ENCODE peak calls at places on chromosome 12, in six cellular contexts. One of them, this sample, is unnamed.

GRCh38 chr12:71958457-71958856 is 19.8 kb downstream of the TPH2 start:
- DNase-seq in MM.1S: no peak
- DNase-seq in erythroblast: no peak
- DNase-seq in AG09319: no peak
- DNase-seq in stimulated activated CD4-positive, alpha-beta T cell treated with anti-CD3 and anti-CD28 coated beads, Interleukin-1b, Interleukin-23, amount 100 ng/mL, for 24 hours: no peak
- DNase-seq in NCI-H1436: no peak
- DNase-seq in this sample: no peak

GRCh38 chr12:84408936-84409335 is 503.7 kb downstream of the SLC6A15 start:
- DNase-seq in MM.1S: no peak
- DNase-seq in erythroblast: no peak
- DNase-seq in AG09319: no peak
- DNase-seq in stimulated activated CD4-positive, alpha-beta T cell treated with anti-CD3 and anti-CD28 coated beads, Interleukin-1b, Interleukin-23, amount 100 ng/mL, for 24 hours: no peak
- DNase-seq in NCI-H1436: no peak
- DNase-seq in this sample: no peak

GRCh38 chr12:74722709-74723108 is 185.1 kb downstream of the ATXN7L3B start:
- DNase-seq in MM.1S: no peak
- DNase-seq in erythroblast: no peak
- DNase-seq in AG09319: no peak
- DNase-seq in stimulated activated CD4-positive, alpha-beta T cell treated with anti-CD3 and anti-CD28 coated beads, Interleukin-1b, Interleukin-23, amount 100 ng/mL, for 24 hours: no peak
- DNase-seq in NCI-H1436: no peak
- DNase-seq in this sample: no peak

GRCh38 chr12:129903956-129904769 is at the start of gene TMEM132D:
- DNase-seq in MM.1S: no peak
- DNase-seq in erythroblast: no peak
- DNase-seq in AG09319: no peak
- DNase-seq in stimulated activated CD4-positive, alpha-beta T cell treated with anti-CD3 and anti-CD28 coated beads, Interleukin-1b, Interleukin-23, amount 100 ng/mL, for 24 hours: no peak
- DNase-seq in NCI-H1436: no peak
- DNase-seq in this sample: peak

GRCh38 chr12:3999904-4000303 is 126.7 kb upstream of the PARP11 start:
- DNase-seq in MM.1S: no peak
- DNase-seq in erythroblast: no peak
- DNase-seq in AG09319: no peak
- DNase-seq in stimulated activated CD4-positive, alpha-beta T cell treated with anti-CD3 and anti-CD28 coated beads, Interleukin-1b, Interleukin-23, amount 100 ng/mL, for 24 hours: no peak
- DNase-seq in NCI-H1436: no peak
- DNase-seq in this sample: no peak

GRCh38 chr12:131067993-131068942 is 114.6 kb downstream of the ADGRD1 start:
- DNase-seq in MM.1S: no peak
- DNase-seq in erythroblast: no peak
- DNase-seq in AG09319: no peak
- DNase-seq in stimulated activated CD4-positive, alpha-beta T cell treated with anti-CD3 and anti-CD28 coated beads, Interleukin-1b, Interleukin-23, amount 100 ng/mL, for 24 hours: no peak
- DNase-seq in NCI-H1436: no peak
- DNase-seq in this sample: no peak

GRCh38 chr12:68207276-68207675 is 18.3 kb downstream of the IL26 start:
- DNase-seq in MM.1S: no peak
- DNase-seq in erythroblast: no peak
- DNase-seq in AG09319: no peak
- DNase-seq in stimulated activated CD4-positive, alpha-beta T cell treated with anti-CD3 and anti-CD28 coated beads, Interleukin-1b, Interleukin-23, amount 100 ng/mL, for 24 hours: no peak
- DNase-seq in NCI-H1436: peak
- DNase-seq in this sample: no peak

GRCh38 chr12:43349863-43350262 is 202.1 kb downstream of the ADAMTS20 start:
- DNase-seq in MM.1S: no peak
- DNase-seq in erythroblast: no peak
- DNase-seq in AG09319: no peak
- DNase-seq in stimulated activated CD4-positive, alpha-beta T cell treated with anti-CD3 and anti-CD28 coated beads, Interleukin-1b, Interleukin-23, amount 100 ng/mL, for 24 hours: no peak
- DNase-seq in NCI-H1436: no peak
- DNase-seq in this sample: no peak

GRCh38 chr12:123106640-123107359 is 44.1 kb downstream of the PITPNM2 start:
- DNase-seq in MM.1S: peak
- DNase-seq in erythroblast: no peak
- DNase-seq in AG09319: no peak
- DNase-seq in stimulated activated CD4-positive, alpha-beta T cell treated with anti-CD3 and anti-CD28 coated beads, Interleukin-1b, Interleukin-23, amount 100 ng/mL, for 24 hours: no peak
- DNase-seq in NCI-H1436: no peak
- DNase-seq in this sample: no peak

GRCh38 chr12:89343127-89343526 is 9.2 kb downstream of the DUSP6 start:
- DNase-seq in MM.1S: no peak
- DNase-seq in erythroblast: no peak
- DNase-seq in AG09319: no peak
- DNase-seq in stimulated activated CD4-positive, alpha-beta T cell treated with anti-CD3 and anti-CD28 coated beads, Interleukin-1b, Interleukin-23, amount 100 ng/mL, for 24 hours: no peak
- DNase-seq in NCI-H1436: no peak
- DNase-seq in this sample: no peak

GRCh38 chr12:45379261-45379660 is 163.4 kb downstream of the ANO6 start:
- DNase-seq in MM.1S: no peak
- DNase-seq in erythroblast: peak
- DNase-seq in AG09319: no peak
- DNase-seq in stimulated activated CD4-positive, alpha-beta T cell treated with anti-CD3 and anti-CD28 coated beads, Interleukin-1b, Interleukin-23, amount 100 ng/mL, for 24 hours: no peak
- DNase-seq in NCI-H1436: no peak
- DNase-seq in this sample: no peak

GRCh38 chr12:128871516-128871892 is 18.2 kb downstream of the GLT1D1 start:
- DNase-seq in MM.1S: no peak
- DNase-seq in erythroblast: no peak
- DNase-seq in AG09319: no peak
- DNase-seq in stimulated activated CD4-positive, alpha-beta T cell treated with anti-CD3 and anti-CD28 coated beads, Interleukin-1b, Interleukin-23, amount 100 ng/mL, for 24 hours: no peak
- DNase-seq in NCI-H1436: no peak
- DNase-seq in this sample: no peak

GRCh38 chr12:111767362-111768158 is 827 bp downstream of the ALDH2 start:
- DNase-seq in MM.1S: no peak
- DNase-seq in erythroblast: no peak
- DNase-seq in AG09319: no peak
- DNase-seq in stimulated activated CD4-positive, alpha-beta T cell treated with anti-CD3 and anti-CD28 coated beads, Interleukin-1b, Interleukin-23, amount 100 ng/mL, for 24 hours: no peak
- DNase-seq in NCI-H1436: no peak
- DNase-seq in this sample: peak

GRCh38 chr12:109934026-109934425 is 34.0 kb downstream of the TCHP start:
- DNase-seq in MM.1S: no peak
- DNase-seq in erythroblast: peak
- DNase-seq in AG09319: no peak
- DNase-seq in stimulated activated CD4-positive, alpha-beta T cell treated with anti-CD3 and anti-CD28 coated beads, Interleukin-1b, Interleukin-23, amount 100 ng/mL, for 24 hours: no peak
- DNase-seq in NCI-H1436: no peak
- DNase-seq in this sample: no peak

GRCh38 chr12:77751939-77752338 is 78.8 kb upstream of the NAV3 start:
- DNase-seq in MM.1S: no peak
- DNase-seq in erythroblast: no peak
- DNase-seq in AG09319: peak
- DNase-seq in stimulated activated CD4-positive, alpha-beta T cell treated with anti-CD3 and anti-CD28 coated beads, Interleukin-1b, Interleukin-23, amount 100 ng/mL, for 24 hours: no peak
- DNase-seq in NCI-H1436: no peak
- DNase-seq in this sample: no peak

GRCh38 chr12:3554547-3555115 is 63.6 kb downstream of the PRMT8 start:
- DNase-seq in MM.1S: no peak
- DNase-seq in erythroblast: no peak
- DNase-seq in AG09319: no peak
- DNase-seq in stimulated activated CD4-positive, alpha-beta T cell treated with anti-CD3 and anti-CD28 coated beads, Interleukin-1b, Interleukin-23, amount 100 ng/mL, for 24 hours: no peak
- DNase-seq in NCI-H1436: no peak
- DNase-seq in this sample: no peak

GRCh38 chr12:1466481-1467260 is 127.7 kb downstream of the FBXL14 start:
- DNase-seq in MM.1S: no peak
- DNase-seq in erythroblast: no peak
- DNase-seq in AG09319: no peak
- DNase-seq in stimulated activated CD4-positive, alpha-beta T cell treated with anti-CD3 and anti-CD28 coated beads, Interleukin-1b, Interleukin-23, amount 100 ng/mL, for 24 hours: no peak
- DNase-seq in NCI-H1436: no peak
- DNase-seq in this sample: no peak

GRCh38 chr12:7090222-7090998 is 1.8 kb downstream of the C1R start:
- DNase-seq in MM.1S: no peak
- DNase-seq in erythroblast: no peak
- DNase-seq in AG09319: no peak
- DNase-seq in stimulated activated CD4-positive, alpha-beta T cell treated with anti-CD3 and anti-CD28 coated beads, Interleukin-1b, Interleukin-23, amount 100 ng/mL, for 24 hours: no peak
- DNase-seq in NCI-H1436: no peak
- DNase-seq in this sample: no peak

GRCh38 chr12:120984351-120984898 is 6.1 kb downstream of the HNF1A start:
- DNase-seq in MM.1S: no peak
- DNase-seq in erythroblast: peak
- DNase-seq in AG09319: no peak
- DNase-seq in stimulated activated CD4-positive, alpha-beta T cell treated with anti-CD3 and anti-CD28 coated beads, Interleukin-1b, Interleukin-23, amount 100 ng/mL, for 24 hours: no peak
- DNase-seq in NCI-H1436: no peak
- DNase-seq in this sample: peak

GRCh38 chr12:116303929-116304328 is 26.4 kb upstream of the MED13L start:
- DNase-seq in MM.1S: no peak
- DNase-seq in erythroblast: no peak
- DNase-seq in AG09319: no peak
- DNase-seq in stimulated activated CD4-positive, alpha-beta T cell treated with anti-CD3 and anti-CD28 coated beads, Interleukin-1b, Interleukin-23, amount 100 ng/mL, for 24 hours: no peak
- DNase-seq in NCI-H1436: no peak
- DNase-seq in this sample: no peak

GRCh38 chr12:55499231-55499630 is 7.1 kb downstream of the OR6C68 start:
- DNase-seq in MM.1S: no peak
- DNase-seq in erythroblast: no peak
- DNase-seq in AG09319: no peak
- DNase-seq in stimulated activated CD4-positive, alpha-beta T cell treated with anti-CD3 and anti-CD28 coated beads, Interleukin-1b, Interleukin-23, amount 100 ng/mL, for 24 hours: no peak
- DNase-seq in NCI-H1436: no peak
- DNase-seq in this sample: no peak

GRCh38 chr12:118065380-118065779 is 4.4 kb upstream of the WSB2 start:
- DNase-seq in MM.1S: no peak
- DNase-seq in erythroblast: peak
- DNase-seq in AG09319: no peak
- DNase-seq in stimulated activated CD4-positive, alpha-beta T cell treated with anti-CD3 and anti-CD28 coated beads, Interleukin-1b, Interleukin-23, amount 100 ng/mL, for 24 hours: no peak
- DNase-seq in NCI-H1436: no peak
- DNase-seq in this sample: no peak

GRCh38 chr12:81800298-81801148 is 41.4 kb upstream of the PPFIA2 start:
- DNase-seq in MM.1S: no peak
- DNase-seq in erythroblast: no peak
- DNase-seq in AG09319: no peak
- DNase-seq in stimulated activated CD4-positive, alpha-beta T cell treated with anti-CD3 and anti-CD28 coated beads, Interleukin-1b, Interleukin-23, amount 100 ng/mL, for 24 hours: no peak
- DNase-seq in NCI-H1436: no peak
- DNase-seq in this sample: no peak

GRCh38 chr12:130696377-130696776 is 19.7 kb downstream of the RIMBP2 start:
- DNase-seq in MM.1S: no peak
- DNase-seq in erythroblast: no peak
- DNase-seq in AG09319: no peak
- DNase-seq in stimulated activated CD4-positive, alpha-beta T cell treated with anti-CD3 and anti-CD28 coated beads, Interleukin-1b, Interleukin-23, amount 100 ng/mL, for 24 hours: no peak
- DNase-seq in NCI-H1436: no peak
- DNase-seq in this sample: no peak

GRCh38 chr12:7609480-7609879 is 56.2 kb downstream of the APOBEC1 start:
- DNase-seq in MM.1S: peak
- DNase-seq in erythroblast: no peak
- DNase-seq in AG09319: no peak
- DNase-seq in stimulated activated CD4-positive, alpha-beta T cell treated with anti-CD3 and anti-CD28 coated beads, Interleukin-1b, Interleukin-23, amount 100 ng/mL, for 24 hours: no peak
- DNase-seq in NCI-H1436: no peak
- DNase-seq in this sample: no peak

GRCh38 chr12:49367381-49368239 is at the start of gene SPATS2:
- DNase-seq in MM.1S: peak
- DNase-seq in erythroblast: peak
- DNase-seq in AG09319: no peak
- DNase-seq in stimulated activated CD4-positive, alpha-beta T cell treated with anti-CD3 and anti-CD28 coated beads, Interleukin-1b, Interleukin-23, amount 100 ng/mL, for 24 hours: no peak
- DNase-seq in NCI-H1436: no peak
- DNase-seq in this sample: no peak

GRCh38 chr12:19434538-19434937 is 4.8 kb upstream of the AEBP2 start:
- DNase-seq in MM.1S: no peak
- DNase-seq in erythroblast: no peak
- DNase-seq in AG09319: no peak
- DNase-seq in stimulated activated CD4-positive, alpha-beta T cell treated with anti-CD3 and anti-CD28 coated beads, Interleukin-1b, Interleukin-23, amount 100 ng/mL, for 24 hours: no peak
- DNase-seq in NCI-H1436: no peak
- DNase-seq in this sample: no peak

GRCh38 chr12:16148938-16149337 is 128.5 kb downstream of the SLC15A5 start:
- DNase-seq in MM.1S: no peak
- DNase-seq in erythroblast: no peak
- DNase-seq in AG09319: no peak
- DNase-seq in stimulated activated CD4-positive, alpha-beta T cell treated with anti-CD3 and anti-CD28 coated beads, Interleukin-1b, Interleukin-23, amount 100 ng/mL, for 24 hours: no peak
- DNase-seq in NCI-H1436: no peak
- DNase-seq in this sample: no peak

GRCh38 chr12:123998960-123999359 is 25.9 kb downstream of the ZNF664 start:
- DNase-seq in MM.1S: no peak
- DNase-seq in erythroblast: peak
- DNase-seq in AG09319: no peak
- DNase-seq in stimulated activated CD4-positive, alpha-beta T cell treated with anti-CD3 and anti-CD28 coated beads, Interleukin-1b, Interleukin-23, amount 100 ng/mL, for 24 hours: no peak
- DNase-seq in NCI-H1436: no peak
- DNase-seq in this sample: no peak

GRCh38 chr12:2891240-2892053 is 756 bp downstream of the TULP3 start:
- DNase-seq in MM.1S: peak
- DNase-seq in erythroblast: peak
- DNase-seq in AG09319: no peak
- DNase-seq in stimulated activated CD4-positive, alpha-beta T cell treated with anti-CD3 and anti-CD28 coated beads, Interleukin-1b, Interleukin-23, amount 100 ng/mL, for 24 hours: no peak
- DNase-seq in NCI-H1436: no peak
- DNase-seq in this sample: peak

This sample was measured in SK-N-SH.